ENCODE peak calls at places on chromosomes 3 and 15, in eight cellular contexts. One of them, this sample, is unnamed.

GRCh38 chr3:13316603-13317002 is 103.5 kb downstream of the NUP210 start:
- DNase-seq in cardiac fibroblast: no peak
- DNase-seq in fibroblast of lung: no peak
- DNase-seq in brain microvascular endothelial cell: no peak
- DNase-seq in HCT116: no peak
- DNase-seq in adrenal gland: no peak
- DNase-seq in fibroblast of mammary gland: no peak
- DNase-seq in endodermal cell: no peak
- DNase-seq in this sample: no peak

GRCh38 chr15:101827257-101827656 is 15.3 kb downstream of the OR4F15 start:
- DNase-seq in cardiac fibroblast: no peak
- DNase-seq in fibroblast of lung: peak; percentile 63
- DNase-seq in brain microvascular endothelial cell: no peak
- DNase-seq in HCT116: no peak
- DNase-seq in adrenal gland: no peak
- DNase-seq in fibroblast of mammary gland: peak; percentile 10
- DNase-seq in endodermal cell: no peak
- DNase-seq in this sample: peak; percentile 43

GRCh38 chr15:69132430-69132829 is 28.0 kb upstream of the GLCE start:
- DNase-seq in cardiac fibroblast: no peak
- DNase-seq in fibroblast of lung: no peak
- DNase-seq in brain microvascular endothelial cell: no peak
- DNase-seq in HCT116: no peak
- DNase-seq in adrenal gland: no peak
- DNase-seq in fibroblast of mammary gland: no peak
- DNase-seq in endodermal cell: no peak
- DNase-seq in this sample: no peak

GRCh38 chr3:14532691-14533456 is 7.3 kb downstream of the GRIP2 start:
- DNase-seq in cardiac fibroblast: peak; percentile 5
- DNase-seq in fibroblast of lung: no peak
- DNase-seq in brain microvascular endothelial cell: no peak
- DNase-seq in HCT116: peak; percentile 49
- DNase-seq in adrenal gland: no peak
- DNase-seq in fibroblast of mammary gland: peak; percentile 10
- DNase-seq in endodermal cell: peak; percentile 96
- DNase-seq in this sample: peak; percentile 31

GRCh38 chr15:27514526-27514925 is 543.5 kb downstream of the GABRG3 start:
- DNase-seq in cardiac fibroblast: no peak
- DNase-seq in fibroblast of lung: peak; percentile 76
- DNase-seq in brain microvascular endothelial cell: no peak
- DNase-seq in HCT116: no peak
- DNase-seq in adrenal gland: no peak
- DNase-seq in fibroblast of mammary gland: no peak
- DNase-seq in endodermal cell: no peak
- DNase-seq in this sample: no peak

GRCh38 chr3:195148553-195148952 is 122.4 kb downstream of the XXYLT1 start:
- DNase-seq in cardiac fibroblast: no peak
- DNase-seq in fibroblast of lung: no peak
- DNase-seq in brain microvascular endothelial cell: no peak
- DNase-seq in HCT116: no peak
- DNase-seq in adrenal gland: no peak
- DNase-seq in fibroblast of mammary gland: no peak
- DNase-seq in endodermal cell: no peak
- DNase-seq in this sample: peak; percentile 53

GRCh38 chr3:173465112-173465511 is 67.6 kb downstream of the NLGN1 start:
- DNase-seq in cardiac fibroblast: peak; percentile 24
- DNase-seq in fibroblast of lung: peak; percentile 83
- DNase-seq in brain microvascular endothelial cell: peak; percentile 11
- DNase-seq in HCT116: no peak
- DNase-seq in adrenal gland: no peak
- DNase-seq in fibroblast of mammary gland: peak; percentile 63
- DNase-seq in endodermal cell: peak; percentile 33
- DNase-seq in this sample: peak; percentile 13

GRCh38 chr15:41483519-41483918 is 10.2 kb upstream of the ITPKA start:
- DNase-seq in cardiac fibroblast: no peak
- DNase-seq in fibroblast of lung: no peak
- DNase-seq in brain microvascular endothelial cell: no peak
- DNase-seq in HCT116: no peak
- DNase-seq in adrenal gland: no peak
- DNase-seq in fibroblast of mammary gland: no peak
- DNase-seq in endodermal cell: no peak
- DNase-seq in this sample: no peak

GRCh38 chr3:157248590-157249425 is 88.9 kb upstream of the CCNL1 start:
- DNase-seq in cardiac fibroblast: peak; percentile 92
- DNase-seq in fibroblast of lung: peak; percentile 94
- DNase-seq in brain microvascular endothelial cell: peak; percentile 83
- DNase-seq in HCT116: peak; percentile 71
- DNase-seq in adrenal gland: peak; percentile 76
- DNase-seq in fibroblast of mammary gland: peak; percentile 87
- DNase-seq in endodermal cell: no peak
- DNase-seq in this sample: peak; percentile 77

GRCh38 chr3:197139586-197139985 is 110.0 kb upstream of the MELTF start:
- DNase-seq in cardiac fibroblast: no peak
- DNase-seq in fibroblast of lung: no peak
- DNase-seq in brain microvascular endothelial cell: no peak
- DNase-seq in HCT116: no peak
- DNase-seq in adrenal gland: no peak
- DNase-seq in fibroblast of mammary gland: no peak
- DNase-seq in endodermal cell: no peak
- DNase-seq in this sample: no peak

GRCh38 chr3:106126836-106127235 is 258.0 kb upstream of the CBLB start:
- DNase-seq in cardiac fibroblast: no peak
- DNase-seq in fibroblast of lung: no peak
- DNase-seq in brain microvascular endothelial cell: no peak
- DNase-seq in HCT116: no peak
- DNase-seq in adrenal gland: no peak
- DNase-seq in fibroblast of mammary gland: no peak
- DNase-seq in endodermal cell: peak; percentile 84
- DNase-seq in this sample: no peak

GRCh38 chr3:106428565-106428994 is 559.8 kb upstream of the CBLB start:
- DNase-seq in cardiac fibroblast: peak; percentile 97
- DNase-seq in fibroblast of lung: peak; percentile 100
- DNase-seq in brain microvascular endothelial cell: peak; percentile 97
- DNase-seq in HCT116: no peak
- DNase-seq in adrenal gland: peak; percentile 42
- DNase-seq in fibroblast of mammary gland: peak; percentile 100
- DNase-seq in endodermal cell: no peak
- DNase-seq in this sample: peak; percentile 97

GRCh38 chr15:92053727-92054316 is 200.3 kb downstream of the SLCO3A1 start:
- DNase-seq in cardiac fibroblast: no peak
- DNase-seq in fibroblast of lung: no peak
- DNase-seq in brain microvascular endothelial cell: no peak
- DNase-seq in HCT116: no peak
- DNase-seq in adrenal gland: no peak
- DNase-seq in fibroblast of mammary gland: no peak
- DNase-seq in endodermal cell: peak; percentile 58
- DNase-seq in this sample: no peak
- TF ChIP-seq CTCF in cardiac fibroblast: peak; percentile 48
- TF ChIP-seq CTCF in fibroblast of lung: peak; percentile 22
- TF ChIP-seq CTCF in brain microvascular endothelial cell: peak; percentile 64
- TF ChIP-seq CTCF in HCT116: peak; percentile 7
- TF ChIP-seq CTCF in adrenal gland: no peak
- TF ChIP-seq CTCF in fibroblast of mammary gland: peak; percentile 40
- TF ChIP-seq CTCF in endodermal cell: peak; percentile 81
- TF ChIP-seq CTCF in this sample: peak; percentile 13

GRCh38 chr3:142210144-142210543 is 15.2 kb downstream of the GK5 start:
- DNase-seq in cardiac fibroblast: peak; percentile 72
- DNase-seq in fibroblast of lung: no peak
- DNase-seq in brain microvascular endothelial cell: no peak
- DNase-seq in HCT116: no peak
- DNase-seq in adrenal gland: no peak
- DNase-seq in fibroblast of mammary gland: no peak
- DNase-seq in endodermal cell: no peak
- DNase-seq in this sample: no peak
- H3K4me3 ChIP-seq in cardiac fibroblast: no peak overlapping the region
- H3K4me3 ChIP-seq in fibroblast of lung: no peak overlapping the region
- H3K4me3 ChIP-seq in brain microvascular endothelial cell: no peak overlapping the region
- H3K4me3 ChIP-seq in HCT116: no peak overlapping the region
- H3K4me3 ChIP-seq in adrenal gland: no peak overlapping the region
- H3K4me3 ChIP-seq in fibroblast of mammary gland: peak overlapping the region; percentile 8
- H3K4me3 ChIP-seq in endodermal cell: no peak overlapping the region
- H3K4me3 ChIP-seq in this sample: peak overlapping the region; percentile 9

DNA sequence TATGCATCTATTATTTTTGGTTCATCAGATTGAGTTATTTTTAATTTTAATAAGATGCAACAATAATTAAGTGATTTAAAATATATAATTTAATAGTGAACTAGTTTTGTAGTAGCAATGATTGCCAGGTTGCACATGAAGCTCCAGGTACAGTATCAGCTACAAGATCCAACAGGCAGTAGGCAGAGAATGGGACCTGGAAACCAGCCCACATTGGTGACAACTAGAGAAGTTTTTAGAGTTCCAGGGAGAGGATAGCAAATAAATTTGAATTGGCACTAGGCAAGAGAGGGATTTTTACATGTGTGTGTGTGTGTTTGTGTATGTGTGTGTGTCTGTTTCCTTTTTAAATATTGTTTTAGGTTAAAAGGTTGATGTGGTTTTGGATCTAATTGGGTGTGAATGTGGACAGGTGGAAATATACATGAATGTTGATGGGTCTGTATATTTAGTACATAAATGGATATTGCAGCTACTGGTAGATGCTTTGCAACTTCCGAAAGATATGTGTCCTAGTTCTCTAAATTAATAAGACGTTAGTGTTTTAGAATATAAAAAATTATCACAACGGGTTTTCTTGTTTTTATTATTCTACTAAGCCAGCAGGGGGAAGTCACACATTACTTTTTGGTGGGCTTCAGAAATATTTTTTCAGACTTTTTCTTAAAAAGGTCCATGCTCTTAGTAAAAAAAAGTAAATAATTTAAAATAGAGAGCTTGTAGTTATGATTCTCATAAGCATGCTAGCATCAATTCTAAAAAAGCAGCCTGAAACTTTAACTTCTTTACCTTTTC is 110.1 kb upstream of the GBE1 start:
- DNase-seq in cardiac fibroblast: peak; percentile 12
- DNase-seq in fibroblast of lung: no peak
- DNase-seq in brain microvascular endothelial cell: no peak
- DNase-seq in HCT116: no peak
- DNase-seq in adrenal gland: no peak
- DNase-seq in fibroblast of mammary gland: no peak
- DNase-seq in endodermal cell: no peak
- DNase-seq in this sample: no peak
- TF ChIP-seq CTCF in cardiac fibroblast: peak; percentile 8
- TF ChIP-seq CTCF in fibroblast of lung: no peak
- TF ChIP-seq CTCF in brain microvascular endothelial cell: no peak
- TF ChIP-seq CTCF in HCT116: peak; percentile 7
- TF ChIP-seq CTCF in adrenal gland: peak; percentile 30
- TF ChIP-seq CTCF in fibroblast of mammary gland: peak; percentile 8
- TF ChIP-seq CTCF in endodermal cell: peak; percentile 67
- TF ChIP-seq CTCF in this sample: peak; percentile 12

DNA sequence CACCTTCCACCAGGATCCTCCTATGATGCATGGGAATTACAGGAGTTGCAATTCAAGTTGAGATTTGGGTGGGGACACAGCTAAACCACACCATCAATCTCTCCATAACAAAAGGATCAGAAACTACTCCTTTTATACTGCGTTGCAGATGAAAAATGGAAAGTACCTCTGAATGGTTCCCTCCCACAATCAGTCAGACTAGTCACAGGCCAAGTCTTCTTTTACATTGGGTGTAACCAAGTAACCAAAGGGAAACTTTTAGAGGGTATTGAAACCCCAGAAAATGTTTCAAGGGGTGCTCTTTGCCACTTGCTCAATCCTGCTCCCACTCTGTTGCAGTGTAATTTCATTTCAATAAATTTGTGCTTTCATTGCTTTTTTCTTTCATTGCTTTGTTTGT is 504.3 kb upstream of the CNTN3 start:
- DNase-seq in cardiac fibroblast: no peak
- DNase-seq in fibroblast of lung: no peak
- DNase-seq in brain microvascular endothelial cell: no peak
- DNase-seq in HCT116: no peak
- DNase-seq in adrenal gland: no peak
- DNase-seq in fibroblast of mammary gland: no peak
- DNase-seq in endodermal cell: no peak
- DNase-seq in this sample: no peak
- H3K4me3 ChIP-seq in cardiac fibroblast: no peak overlapping the region
- H3K4me3 ChIP-seq in fibroblast of lung: no peak overlapping the region
- H3K4me3 ChIP-seq in brain microvascular endothelial cell: no peak overlapping the region
- H3K4me3 ChIP-seq in HCT116: no peak overlapping the region
- H3K4me3 ChIP-seq in adrenal gland: no peak overlapping the region
- H3K4me3 ChIP-seq in fibroblast of mammary gland: no peak overlapping the region
- H3K4me3 ChIP-seq in endodermal cell: no peak overlapping the region
- H3K4me3 ChIP-seq in this sample: no peak overlapping the region

GRCh38 chr3:51106242-51106876 is 278.7 kb upstream of the MANF start:
- DNase-seq in cardiac fibroblast: no peak
- DNase-seq in fibroblast of lung: no peak
- DNase-seq in brain microvascular endothelial cell: no peak
- DNase-seq in HCT116: no peak
- DNase-seq in adrenal gland: no peak
- DNase-seq in fibroblast of mammary gland: no peak
- DNase-seq in endodermal cell: no peak
- DNase-seq in this sample: no peak

GRCh38 chr3:51099794-51100542 is 285.1 kb upstream of the MANF start:
- DNase-seq in cardiac fibroblast: peak; percentile 71
- DNase-seq in fibroblast of lung: peak; percentile 44
- DNase-seq in brain microvascular endothelial cell: peak; percentile 54
- DNase-seq in HCT116: peak; percentile 41
- DNase-seq in adrenal gland: peak; percentile 57
- DNase-seq in fibroblast of mammary gland: peak; percentile 58
- DNase-seq in endodermal cell: peak; percentile 86
- DNase-seq in this sample: peak; percentile 49

DNA sequence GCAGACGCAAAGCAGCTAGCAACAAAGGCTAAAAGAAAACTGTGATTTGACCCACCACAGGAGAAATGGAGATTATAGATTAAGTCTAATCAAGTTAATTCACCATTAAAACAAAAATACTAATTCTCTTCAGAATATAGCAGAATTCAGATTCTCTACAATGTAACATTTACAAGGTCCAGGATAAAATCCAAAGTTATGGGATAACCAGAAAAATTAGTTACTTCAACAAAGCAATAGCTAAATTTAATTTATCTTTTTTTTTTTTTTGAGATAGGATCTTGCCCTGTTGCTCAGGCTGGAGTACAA is 284.6 kb upstream of the MANF start:
- DNase-seq in cardiac fibroblast: no peak
- DNase-seq in fibroblast of lung: no peak
- DNase-seq in brain microvascular endothelial cell: no peak
- DNase-seq in HCT116: no peak
- DNase-seq in adrenal gland: no peak
- DNase-seq in fibroblast of mammary gland: no peak
- DNase-seq in endodermal cell: no peak
- DNase-seq in this sample: no peak
- TF ChIP-seq CTCF in cardiac fibroblast: no peak
- TF ChIP-seq CTCF in fibroblast of lung: no peak
- TF ChIP-seq CTCF in brain microvascular endothelial cell: no peak
- TF ChIP-seq CTCF in HCT116: no peak
- TF ChIP-seq CTCF in adrenal gland: no peak
- TF ChIP-seq CTCF in fibroblast of mammary gland: no peak
- TF ChIP-seq CTCF in endodermal cell: no peak
- TF ChIP-seq CTCF in this sample: no peak

GRCh38 chr3:111904376-111905241 is 45.5 kb downstream of the PHLDB2 start:
- DNase-seq in cardiac fibroblast: peak; percentile 94
- DNase-seq in fibroblast of lung: peak; percentile 97
- DNase-seq in brain microvascular endothelial cell: peak; percentile 80
- DNase-seq in HCT116: peak; percentile 89
- DNase-seq in adrenal gland: no peak
- DNase-seq in fibroblast of mammary gland: peak; percentile 95
- DNase-seq in endodermal cell: no peak
- DNase-seq in this sample: peak; percentile 97
- H3K4me3 ChIP-seq in cardiac fibroblast: no peak overlapping the region
- H3K4me3 ChIP-seq in fibroblast of lung: no peak overlapping the region
- H3K4me3 ChIP-seq in brain microvascular endothelial cell: no peak overlapping the region
- H3K4me3 ChIP-seq in HCT116: no peak overlapping the region
- H3K4me3 ChIP-seq in adrenal gland: no peak overlapping the region
- H3K4me3 ChIP-seq in fibroblast of mammary gland: no peak overlapping the region
- H3K4me3 ChIP-seq in endodermal cell: no peak overlapping the region
- H3K4me3 ChIP-seq in this sample: no peak overlapping the region

This sample was measured in fibroblast of villous mesenchyme.